ENCODE peak calls at places on chromosomes 5 and 9, in five cellular contexts. One of them, this sample, is unnamed.

GRCh38 chr5:122772446-122772845 is 2.4 kb upstream of the SNX2 start:
- DNase-seq in SK-N-SH: no peak
- DNase-seq in CD8-positive, alpha-beta T cell: no peak
- DNase-seq in psoas muscle: no peak
- DNase-seq in stomach: no peak
- DNase-seq in this sample: no peak

GRCh38 chr5:152556779-152557178 is 151.7 kb upstream of the NMUR2 start:
- DNase-seq in psoas muscle: no peak
- DNase-seq in stomach: no peak
- DNase-seq in CD8-positive, alpha-beta T cell: no peak
- DNase-seq in SK-N-SH: no peak
- DNase-seq in this sample: no peak

GRCh38 chr9:19161257-19162025 is 34.1 kb upstream of the PLIN2 start:
- DNase-seq in SK-N-SH: no peak
- DNase-seq in psoas muscle: no peak
- DNase-seq in stomach: peak; percentile 50
- DNase-seq in CD8-positive, alpha-beta T cell: no peak
- DNase-seq in this sample: no peak

GRCh38 chr9:132857031-132857430 is 21.1 kb downstream of the AK8 start:
- DNase-seq in CD8-positive, alpha-beta T cell: no peak
- DNase-seq in psoas muscle: peak; percentile 53
- DNase-seq in stomach: peak; percentile 46
- DNase-seq in SK-N-SH: no peak
- DNase-seq in this sample: no peak

GRCh38 chr9:100498592-100498991 is 25.6 kb downstream of the TMEFF1 start:
- DNase-seq in SK-N-SH: no peak
- DNase-seq in psoas muscle: no peak
- DNase-seq in stomach: no peak
- DNase-seq in CD8-positive, alpha-beta T cell: no peak
- DNase-seq in this sample: no peak

GRCh38 chr9:132849168-132849831 is 28.8 kb downstream of the AK8 start:
- DNase-seq in psoas muscle: no peak
- DNase-seq in SK-N-SH: peak; percentile 81
- DNase-seq in stomach: peak; percentile 85
- DNase-seq in CD8-positive, alpha-beta T cell: no peak
- DNase-seq in this sample: no peak

GRCh38 chr9:137816531-137817235 is 60.9 kb upstream of the CACNA1B start:
- DNase-seq in psoas muscle: no peak
- DNase-seq in stomach: no peak
- DNase-seq in CD8-positive, alpha-beta T cell: no peak
- DNase-seq in SK-N-SH: no peak
- DNase-seq in this sample: no peak

GRCh38 chr9:126939821-126940221 is 25.2 kb downstream of the RALGPS1 start:
- DNase-seq in stomach: peak; percentile 66
- DNase-seq in SK-N-SH: no peak
- DNase-seq in CD8-positive, alpha-beta T cell: no peak
- DNase-seq in psoas muscle: no peak
- DNase-seq in this sample: no peak

GRCh38 chr9:137156567-137157375 is 13.1 kb downstream of the LRRC26 start:
- DNase-seq in CD8-positive, alpha-beta T cell: peak; percentile 26
- DNase-seq in SK-N-SH: peak; percentile 88
- DNase-seq in psoas muscle: no peak
- DNase-seq in stomach: peak; percentile 46
- DNase-seq in this sample: peak; percentile 75

GRCh38 chr5:167912944-167913343 is 378.5 kb upstream of the WWC1 start:
- DNase-seq in stomach: no peak
- DNase-seq in SK-N-SH: no peak
- DNase-seq in psoas muscle: no peak
- DNase-seq in CD8-positive, alpha-beta T cell: no peak
- DNase-seq in this sample: no peak

GRCh38 chr5:159206818-159207217 is 2.5 kb downstream of the RNF145 start:
- DNase-seq in stomach: no peak
- DNase-seq in CD8-positive, alpha-beta T cell: no peak
- DNase-seq in psoas muscle: no peak
- DNase-seq in SK-N-SH: no peak
- DNase-seq in this sample: no peak

GRCh38 chr9:77384406-77384805 is 207.1 kb downstream of the VPS13A start:
- DNase-seq in CD8-positive, alpha-beta T cell: no peak
- DNase-seq in psoas muscle: no peak
- DNase-seq in SK-N-SH: no peak
- DNase-seq in stomach: no peak
- DNase-seq in this sample: no peak

GRCh38 chr9:89247431-89248370 is 63.3 kb upstream of the CKS2 start:
- DNase-seq in psoas muscle: no peak
- DNase-seq in stomach: no peak
- DNase-seq in SK-N-SH: no peak
- DNase-seq in CD8-positive, alpha-beta T cell: no peak
- DNase-seq in this sample: peak; percentile 57

GRCh38 chr9:29212590-29213373 is 1639.5 kb upstream of the C9orf72 start:
- DNase-seq in psoas muscle: no peak
- DNase-seq in CD8-positive, alpha-beta T cell: no peak
- DNase-seq in SK-N-SH: peak; percentile 69
- DNase-seq in stomach: peak; percentile 50
- DNase-seq in this sample: peak; percentile 57

GRCh38 chr9:130023147-130023787 is 19.7 kb downstream of the FNBP1 start:
- DNase-seq in SK-N-SH: no peak
- DNase-seq in stomach: no peak
- DNase-seq in CD8-positive, alpha-beta T cell: no peak
- DNase-seq in psoas muscle: no peak
- DNase-seq in this sample: no peak
- H3K27ac ChIP-seq in SK-N-SH: no peak overlapping the region
- H3K27ac ChIP-seq in stomach: no peak overlapping the region
- H3K27ac ChIP-seq in CD8-positive, alpha-beta T cell: no peak overlapping the region
- H3K27ac ChIP-seq in psoas muscle: peak overlapping the region; percentile 40
- H3K27ac ChIP-seq in this sample: no peak overlapping the region

GRCh38 chr5:136805466-136805865 is 440.1 kb upstream of the TRPC7 start:
- DNase-seq in stomach: no peak
- DNase-seq in SK-N-SH: no peak
- DNase-seq in CD8-positive, alpha-beta T cell: no peak
- DNase-seq in psoas muscle: no peak
- DNase-seq in this sample: no peak
- TF ChIP-seq CTCF in stomach: no peak
- TF ChIP-seq CTCF in SK-N-SH: peak; percentile 42
- TF ChIP-seq CTCF in CD8-positive, alpha-beta T cell: no peak
- TF ChIP-seq CTCF in psoas muscle: no peak
- TF ChIP-seq CTCF in this sample: peak; percentile 51

DNA sequence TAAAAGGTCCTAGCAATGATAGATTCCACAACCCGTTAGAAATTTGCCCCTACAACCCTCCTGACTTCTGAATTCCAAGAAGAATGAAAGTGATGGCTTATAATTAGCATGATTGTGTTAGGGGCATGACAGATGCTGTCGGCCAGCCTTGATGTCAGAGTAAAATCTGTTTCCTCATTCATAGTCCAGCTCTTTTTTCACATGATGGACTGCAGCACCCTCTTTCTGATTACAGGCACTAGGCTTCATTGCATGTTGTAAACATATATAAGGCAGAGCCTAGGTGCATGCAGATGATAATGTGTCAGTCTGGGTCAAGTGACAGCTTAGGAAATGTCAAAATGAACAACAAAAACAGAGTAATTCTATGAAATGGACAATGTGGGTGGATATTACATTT is 226.8 kb downstream of the PDE4D start:
- DNase-seq in psoas muscle: no peak
- DNase-seq in stomach: no peak
- DNase-seq in SK-N-SH: no peak
- DNase-seq in CD8-positive, alpha-beta T cell: no peak
- DNase-seq in this sample: no peak
- H3K27ac ChIP-seq in psoas muscle: peak overlapping the region; percentile 5
- H3K27ac ChIP-seq in stomach: no peak overlapping the region
- H3K27ac ChIP-seq in SK-N-SH: no peak overlapping the region
- H3K27ac ChIP-seq in CD8-positive, alpha-beta T cell: no peak overlapping the region
- H3K27ac ChIP-seq in this sample: no peak overlapping the region

DNA sequence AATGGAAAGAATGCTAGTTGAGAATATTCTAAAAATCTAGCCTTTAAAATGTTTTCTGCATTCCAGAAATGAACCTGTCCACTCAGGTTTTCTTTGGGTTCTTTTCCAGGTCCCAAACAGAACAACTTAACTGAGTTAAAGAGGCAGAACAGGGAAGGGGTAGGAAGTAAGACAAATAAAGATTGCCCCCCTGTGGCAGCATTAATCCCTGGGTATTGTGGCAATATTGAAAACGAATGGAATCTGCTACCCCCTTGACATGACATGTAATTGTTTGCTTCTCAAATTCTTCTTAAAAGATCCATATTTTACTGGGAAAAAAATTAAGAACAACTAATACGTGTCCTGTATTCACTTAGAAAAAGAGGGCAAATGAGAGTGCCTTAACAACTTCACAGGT is 9.3 kb upstream of the RBM22 start:
- DNase-seq in psoas muscle: no peak
- DNase-seq in CD8-positive, alpha-beta T cell: no peak
- DNase-seq in stomach: no peak
- DNase-seq in SK-N-SH: peak; percentile 25
- DNase-seq in this sample: no peak
- TF ChIP-seq CTCF in psoas muscle: peak; percentile 45
- TF ChIP-seq CTCF in CD8-positive, alpha-beta T cell: peak; percentile 39
- TF ChIP-seq CTCF in stomach: no peak
- TF ChIP-seq CTCF in SK-N-SH: peak; percentile 52
- TF ChIP-seq CTCF in this sample: peak; percentile 52

GRCh38 chr9:135212961-135213360 is 125.5 kb downstream of the OLFM1 start:
- DNase-seq in SK-N-SH: no peak
- DNase-seq in CD8-positive, alpha-beta T cell: no peak
- DNase-seq in stomach: no peak
- DNase-seq in psoas muscle: no peak
- DNase-seq in this sample: no peak
- H3K27ac ChIP-seq in SK-N-SH: no peak overlapping the region
- H3K27ac ChIP-seq in CD8-positive, alpha-beta T cell: no peak overlapping the region
- H3K27ac ChIP-seq in stomach: no peak overlapping the region
- H3K27ac ChIP-seq in psoas muscle: no peak overlapping the region
- H3K27ac ChIP-seq in this sample: no peak overlapping the region